ENCODE peak calls at places on chromosomes 12 and 14, in nine cellular contexts. Y, U, F, O, W, M, D, V and K are unnamed samples.

GRCh38 chr14:96635850-96636249 is 133.7 kb downstream of the PAPOLA start:
- DNase-seq in V (peak; percentile 15), W (no peak), U (no peak), F (peak; percentile 4), M (no peak), Y (no peak), D (no peak), O (no peak), K (no peak)

GRCh38 chr12:57416039-57416996 is 14.5 kb downstream of the R3HDM2 start:
- DNase-seq in U (peak; percentile 38), Y (no peak), W (no peak), V (no peak), F (peak; percentile 38), D (no peak), M (no peak), O (no peak), K (no peak)

GRCh38 chr12:32780111-32780510 is 24.4 kb upstream of the YARS2 start:
- DNase-seq in Y (no peak), F (no peak), O (no peak), D (no peak), M (no peak), W (no peak), V (no peak), U (no peak), K (no peak)

GRCh38 chr12:98955284-98955683 is 310.2 kb downstream of the APAF1 start:
- DNase-seq in O (peak; percentile 9), D (no peak), F (peak; percentile 4), V (peak; percentile 45), M (no peak), U (peak; percentile 27), W (no peak), Y (no peak), K (no peak)

GRCh38 chr12:39294712-39295111 is 148.2 kb downstream of the KIF21A start:
- DNase-seq in O (no peak), M (no peak), W (no peak), U (no peak), F (no peak), V (peak; percentile 65), D (no peak), Y (no peak), K (no peak)

GRCh38 chr12:15633201-15633600 is 156.0 kb downstream of the EPS8 start:
- DNase-seq in O (no peak), Y (no peak), D (no peak), F (peak; percentile 46), V (no peak), W (no peak), U (no peak), M (no peak), K (no peak)

GRCh38 chr12:67062193-67062592 is 207.0 kb upstream of the CAND1 start:
- DNase-seq in D (no peak), V (no peak), F (no peak), U (no peak), O (no peak), M (no peak), W (no peak), Y (no peak), K (no peak)

GRCh38 chr14:65403231-65403630 is 9.3 kb upstream of the FUT8 start:
- DNase-seq in F (peak; percentile 78), U (no peak), M (no peak), W (no peak), Y (no peak), D (no peak), V (no peak), O (peak; percentile 71), K (peak; percentile 37)

GRCh38 chr14:49971156-49972141 is 78.6 kb downstream of the ARF6 start:
- DNase-seq in Y (peak; percentile 71), O (no peak), D (no peak), U (no peak), W (no peak), M (no peak), V (no peak), F (peak; percentile 36), K (no peak)

GRCh38 chr14:97116546-97116945 is 319.4 kb downstream of the VRK1 start:
- DNase-seq in F (no peak), V (no peak), O (no peak), D (no peak), M (no peak), Y (no peak), W (no peak), U (no peak), K (no peak)

GRCh38 chr14:69183735-69184134 is 7.6 kb upstream of the EXD2 start:
- DNase-seq in D (no peak), U (no peak), Y (no peak), O (no peak), V (no peak), M (no peak), W (no peak), F (peak; percentile 3), K (no peak)

GRCh38 chr14:94615823-94616570 is 3.8 kb downstream of the SERPINA3 start:
- DNase-seq in M (no peak), F (no peak), O (no peak), V (no peak), W (no peak), Y (no peak), D (no peak), U (no peak), K (no peak)

GRCh38 chr12:4849024-4849594 is 60.6 kb upstream of the KCNA1 start:
- DNase-seq in O (peak; percentile 80), M (no peak), V (peak; percentile 60), F (peak; percentile 46), W (no peak), D (no peak), Y (peak; percentile 21), U (no peak), K (peak; percentile 51)

GRCh38 chr14:30906752-30907658 is 32.6 kb downstream of the COCH start:
- DNase-seq in V (peak; percentile 30), M (no peak), O (peak; percentile 7), W (no peak), U (peak; percentile 12), Y (no peak), D (no peak), F (peak; percentile 26), K (no peak)

GRCh38 chr12:94195483-94195882 is 47.1 kb downstream of the PLXNC1 start:
- DNase-seq in Y (no peak), U (no peak), F (no peak), D (no peak), W (no peak), V (no peak), O (no peak), M (no peak), K (no peak)

GRCh38 chr14:71574976-71575375 is 357.3 kb upstream of the RGS6 start:
- DNase-seq in M (no peak), D (no peak), Y (no peak), W (no peak), O (peak; percentile 71), F (peak; percentile 93), V (no peak), U (no peak), K (peak; percentile 65)

GRCh38 chr14:64581363-64581762 is 31.6 kb downstream of the PPP1R36 start:
- DNase-seq in U (no peak), D (no peak), M (no peak), F (no peak), V (no peak), O (no peak), Y (no peak), W (no peak), K (no peak)

GRCh38 chr12:38872181-38872580 is 33.2 kb downstream of the CPNE8 start:
- DNase-seq in U (no peak), D (no peak), M (no peak), Y (no peak), V (no peak), F (no peak), O (no peak), W (no peak), K (no peak)